ENCODE peak calls at places on chromosomes 2 and 18, in five cellular contexts. Q, Y, W, B and E are unnamed samples.

GRCh38 chr2:72539145-72539552 is 286.7 kb downstream of the EXOC6B start:
- DNase-seq in B (no peak), Q (no peak), Y (peak; percentile 78), W (no peak), E (no peak)

GRCh38 chr2:127695491-127696472 is 5.5 kb upstream of the SFT2D3 start:
- DNase-seq in Y (no peak), B (no peak), W (peak; percentile 27), Q (no peak), E (no peak)

GRCh38 chr2:129165001-129165400 is 814.5 kb upstream of the RAB6C start:
- DNase-seq in Q (no peak), B (no peak), W (no peak), Y (no peak), E (no peak)

GRCh38 chr2:20012032-20012281 is 511 bp downstream of the MATN3 start:
- DNase-seq in W (no peak), Q (no peak), Y (no peak), B (no peak), E (no peak)

GRCh38 chr2:134594399-134594798 is 124.4 kb downstream of the TMEM163 start:
- DNase-seq in Q (no peak), B (no peak), Y (no peak), W (no peak), E (no peak)

GRCh38 chr2:169095631-169096105 is 26.3 kb downstream of the DHRS9 start:
- DNase-seq in B (no peak), Q (no peak), Y (no peak), W (peak; percentile 48), E (no peak)

GRCh38 chr18:49563701-49564100 is 1.8 kb downstream of the LIPG start:
- DNase-seq in W (no peak), Q (no peak), Y (no peak), B (no peak), E (no peak)

GRCh38 chr2:73291461-73292315 is 1.7 kb downstream of the EGR4 start:
- DNase-seq in W (no peak), B (no peak), Q (no peak), Y (no peak), E (peak; percentile 48)

GRCh38 chr2:85861180-85861579 is 27.6 kb downstream of the ST3GAL5 start:
- DNase-seq in W (no peak), Y (no peak), B (peak; percentile 55), Q (no peak), E (no peak)

GRCh38 chr18:61896767-61897166 is 4.0 kb upstream of the RNF152 start:
- DNase-seq in W (no peak), Y (no peak), Q (no peak), B (no peak), E (no peak)

DNA sequence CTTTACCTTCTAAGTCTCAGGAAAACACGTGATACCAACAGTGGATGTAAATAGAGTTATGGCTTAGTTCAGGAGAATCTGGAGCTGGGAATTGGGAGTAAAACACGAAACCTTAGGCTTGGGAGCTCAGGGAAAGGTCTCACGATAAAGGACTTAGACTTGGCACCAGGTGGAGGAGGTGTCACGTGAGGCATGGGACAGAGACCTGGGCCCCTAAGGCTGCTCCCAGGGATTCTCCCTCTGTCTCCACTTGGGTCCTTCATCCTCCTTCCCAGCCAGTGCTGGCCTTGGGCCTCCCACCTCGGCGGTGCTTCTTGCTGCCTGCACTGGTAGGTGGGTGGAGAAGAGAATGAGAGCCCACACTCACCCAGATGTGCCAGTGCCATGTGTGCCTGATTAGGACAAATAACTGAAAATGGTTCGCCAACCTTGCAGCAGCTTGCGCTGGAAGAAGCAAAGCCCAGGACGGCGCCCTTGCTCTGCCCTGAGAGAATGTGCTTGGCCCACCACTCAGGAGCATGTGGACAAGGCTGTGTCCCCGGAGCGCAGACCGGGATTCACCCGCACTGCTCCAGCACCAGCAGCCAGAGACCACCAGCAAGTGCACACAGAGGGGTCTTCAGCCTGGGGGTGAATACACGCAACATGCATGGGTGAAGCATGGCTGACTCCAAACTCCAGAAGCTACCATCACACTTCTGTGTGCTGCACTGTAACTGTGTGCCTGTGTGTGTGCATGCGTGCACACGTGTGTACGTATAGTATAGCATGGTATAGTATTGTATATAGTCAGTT is 48.1 kb downstream of the PSMG2 start:
- DNase-seq in Y (no peak), W (no peak), Q (no peak), B (no peak), E (no peak)
- H3K9ac ChIP-seq in Y (no peak overlapping the region), W (no peak overlapping the region), Q (no peak overlapping the region), B (no peak overlapping the region), E (no peak overlapping the region)

GRCh38 chr2:216696321-216696720 is 972 bp upstream of the IGFBP5 start:
- DNase-seq in Q (no peak), W (no peak), Y (no peak), B (no peak), E (no peak)
- TF ChIP-seq ZNF274 in Q (no peak), W (no peak), Y (no peak), B (no peak), E (no peak)

GRCh38 chr2:28547906-28548600 is 52.2 kb downstream of the PLB1 start:
- DNase-seq in Y (no peak), B (no peak), W (no peak), Q (no peak), E (no peak)
- H3K4me1 ChIP-seq in Y (peaks cover 35% of the 10 kb centered on the region), B (no peaks in the 10 kb centered on the region), W (no peaks in the 10 kb centered on the region), Q (no peaks in the 10 kb centered on the region), E (peaks cover 5% of the 10 kb centered on the region)

GRCh38 chr2:149037851-149038250 is 648 bp upstream of the LYPD6B start:
- DNase-seq in W (peak; percentile 27), Y (no peak), B (no peak), Q (no peak), E (no peak)

GRCh38 chr2:149040451-149040850 is 2.0 kb downstream of the LYPD6B start:
- DNase-seq in Y (peak; percentile 24), Q (peak; percentile 34), B (no peak), W (peak; percentile 42), E (peak; percentile 63)

GRCh38 chr2:149038442-149039212 is at the start of gene LYPD6B:
- DNase-seq in W (no peak), Q (no peak), Y (no peak), B (no peak), E (no peak)

GRCh38 chr2:149041482-149041881 is 3.0 kb downstream of the LYPD6B start:
- DNase-seq in Q (no peak), B (no peak), W (no peak), Y (no peak), E (no peak)

GRCh38 chr2:149039213-149039724 is 770 bp downstream of the LYPD6B start:
- DNase-seq in Y (no peak), Q (no peak), B (no peak), W (no peak), E (no peak)
- H3K9ac ChIP-seq in Y (no peak overlapping the region), Q (no peak overlapping the region), B (peak overlapping the region; percentile 61), W (peak overlapping the region; percentile 54), E (peak overlapping the region; percentile 73)